ENCODE peak calls at places on chromosome 6, in nine cellular contexts. T is SJSA1, V is uterus, F is AG04450, A is cardiac muscle cell, G is transverse colon, E is astrocyte, M is trophoblast cell, S is gastrocnemius medialis. P is an unnamed sample.

GRCh38 chr6:117547688-117548621 is 54.4 kb downstream of the GOPC start:
- DNase-seq in T (no peak), V (peak; percentile 27), F (no peak), A (peak; percentile 68), G (peak; percentile 57), E (peak; percentile 58), M (no peak), S (peak; percentile 88), P (no peak)

GRCh38 chr6:42093582-42094329 is 43.4 kb downstream of the TAF8 start:
- DNase-seq in T (no peak), V (no peak), F (no peak), A (no peak), G (peak; percentile 50), E (no peak), M (peak; percentile 15), S (no peak), P (peak; percentile 55)

GRCh38 chr6:165571721-165572132 is 91.3 kb downstream of the PDE10A start:
- DNase-seq in T (no peak), V (no peak), F (no peak), A (peak; percentile 42), G (no peak), E (peak; percentile 14), M (peak; percentile 86), S (no peak), P (no peak)

GRCh38 chr6:163777706-163778105 is 363.2 kb downstream of the QKI start:
- DNase-seq in T (no peak), V (no peak), F (no peak), A (no peak), G (no peak), E (no peak), M (no peak), S (no peak), P (no peak)

GRCh38 chr6:163329991-163330390 is 84.5 kb upstream of the QKI start:
- DNase-seq in T (no peak), V (no peak), F (no peak), A (no peak), G (no peak), E (peak; percentile 33), M (no peak), S (no peak), P (no peak)

GRCh38 chr6:22821664-22822320 is 252.4 kb downstream of the HDGFL1 start:
- DNase-seq in T (no peak), V (no peak), F (no peak), A (peak; percentile 48), G (no peak), E (peak; percentile 51), M (no peak), S (no peak), P (no peak)

GRCh38 chr6:157813757-157814455 is 9.1 kb upstream of the SNX9 start:
- DNase-seq in T (peak; percentile 64), V (no peak), F (peak; percentile 13), A (peak; percentile 89), G (no peak), E (peak; percentile 92), M (no peak), S (no peak), P (no peak)

GRCh38 chr6:117495873-117496272 is 13.4 kb downstream of the DCBLD1 start:
- DNase-seq in T (no peak), V (no peak), F (no peak), A (no peak), G (no peak), E (peak; percentile 46), M (no peak), S (no peak), P (no peak)

GRCh38 chr6:37258405-37258704 is 411 bp upstream of the TMEM217 start:
- DNase-seq in T (no peak), V (no peak), F (no peak), A (no peak), G (no peak), E (no peak), M (no peak), S (no peak), P (no peak)

GRCh38 chr6:11496152-11497060 is 41.1 kb upstream of the TMEM170B start:
- DNase-seq in T (peak; percentile 78), V (peak; percentile 64), F (peak; percentile 74), A (peak; percentile 91), G (peak; percentile 74), E (peak; percentile 49), M (peak; percentile 87), S (peak; percentile 25), P (peak; percentile 77)

GRCh38 chr6:89768324-89768723 is 51.3 kb downstream of the MDN1 start:
- DNase-seq in T (no peak), V (no peak), F (no peak), A (no peak), G (no peak), E (no peak), M (no peak), S (no peak), P (no peak)

GRCh38 chr6:154039231-154039842 is at the start of gene OPRM1:
- DNase-seq in T (no peak), V (no peak), F (no peak), A (peak; percentile 44), G (no peak), E (peak; percentile 4), M (peak; percentile 26), S (no peak), P (no peak)

GRCh38 chr6:148422085-148422484 is 79.4 kb downstream of the SASH1 start:
- DNase-seq in T (no peak), V (no peak), F (no peak), A (no peak), G (no peak), E (no peak), M (no peak), S (no peak), P (no peak)

GRCh38 chr6:42179956-42180335 is 6.8 kb downstream of the GUCA1A start:
- DNase-seq in T (no peak), V (no peak), F (no peak), A (no peak), G (no peak), E (no peak), M (no peak), S (no peak), P (no peak)

GRCh38 chr6:195861-196360 is 96.4 kb upstream of the DUSP22 start:
- DNase-seq in T (peak; percentile 30), V (peak; percentile 53), F (no peak), A (peak; percentile 69), G (no peak), E (peak; percentile 20), M (peak; percentile 13), S (peak; percentile 23), P (no peak)

GRCh38 chr6:28710466-28711191 is 184.9 kb downstream of the GPX5 start:
- DNase-seq in T (no peak), V (no peak), F (no peak), A (peak; percentile 52), G (no peak), E (peak; percentile 47), M (peak; percentile 5), S (no peak), P (no peak)
- H3K27me3 ChIP-seq in T (no peaks in the 10 kb centered on the region), V (peaks cover 13% of the 10 kb centered on the region), F (no peaks in the 10 kb centered on the region), A (peaks cover 24% of the 10 kb centered on the region), G (peaks cover 46% of the 10 kb centered on the region), E (peaks cover 3% of the 10 kb centered on the region), M (no peaks in the 10 kb centered on the region), S (peaks cover 9% of the 10 kb centered on the region), P (no peaks in the 10 kb centered on the region)

DNA sequence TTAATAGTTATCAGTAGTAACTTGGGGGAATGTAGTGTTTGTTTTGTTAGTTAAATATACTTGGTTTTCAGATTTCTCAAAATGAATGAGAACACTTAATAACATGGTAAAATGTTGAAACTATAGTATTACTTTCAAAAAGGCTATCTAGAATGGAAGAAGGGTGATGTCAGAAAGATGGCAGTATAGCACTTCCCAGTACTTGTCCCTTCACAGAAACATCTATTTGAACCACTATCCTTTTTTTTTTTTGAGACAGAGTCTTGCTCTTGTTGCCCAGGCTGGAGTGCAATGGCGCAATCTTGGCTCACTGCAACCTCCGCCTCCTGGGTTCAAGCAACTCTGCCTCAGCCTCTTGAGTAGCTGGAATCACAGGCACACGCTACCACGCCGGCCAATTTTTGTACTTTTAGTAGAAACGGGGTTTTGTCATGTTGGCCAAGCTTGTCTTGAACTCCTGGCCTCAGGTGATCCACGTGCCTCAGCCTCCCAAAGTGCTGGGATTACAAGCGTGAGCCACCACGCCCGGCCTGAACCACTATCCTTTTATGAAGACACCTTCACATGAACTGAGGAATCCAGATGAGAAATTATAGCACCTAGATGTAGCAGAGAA is 4.7 kb upstream of the ECHDC1 start:
- DNase-seq in T (no peak), V (no peak), F (no peak), A (no peak), G (no peak), E (no peak), M (no peak), S (no peak), P (no peak)
- H3K27me3 ChIP-seq in T (no peaks in the 10 kb centered on the region), V (no peaks in the 10 kb centered on the region), F (no peaks in the 10 kb centered on the region), A (no peaks in the 10 kb centered on the region), G (no peaks in the 10 kb centered on the region), E (no peaks in the 10 kb centered on the region), M (no peaks in the 10 kb centered on the region), S (no peaks in the 10 kb centered on the region), P (no peaks in the 10 kb centered on the region)

GRCh38 chr6:1606533-1607235 is 3.0 kb upstream of the FOXC1 start:
- DNase-seq in T (no peak), V (no peak), F (no peak), A (no peak), G (no peak), E (no peak), M (peak; percentile 32), S (no peak), P (peak; percentile 27)
- H3K27me3 ChIP-seq in T (no peaks in the 10 kb centered on the region), V (peaks cover 37% of the 10 kb centered on the region), F (peaks cover 54% of the 10 kb centered on the region), A (peaks cover 90% of the 10 kb centered on the region), G (peaks cover 92% of the 10 kb centered on the region), E (peaks cover 73% of the 10 kb centered on the region), M (peaks cover 72% of the 10 kb centered on the region), S (peaks cover 74% of the 10 kb centered on the region), P (no peaks in the 10 kb centered on the region)

GRCh38 chr6:149935668-149936067 is 6.1 kb upstream of the ULBP2 start:
- DNase-seq in T (no peak), V (no peak), F (no peak), A (no peak), G (no peak), E (no peak), M (no peak), S (no peak), P (no peak)

GRCh38 chr6:149936743-149937142 is 5.1 kb upstream of the ULBP2 start:
- DNase-seq in T (no peak), V (no peak), F (no peak), A (no peak), G (no peak), E (no peak), M (no peak), S (no peak), P (no peak)

GRCh38 chr6:149933461-149933860 is 8.4 kb upstream of the ULBP2 start:
- DNase-seq in T (no peak), V (no peak), F (no peak), A (no peak), G (no peak), E (no peak), M (no peak), S (no peak), P (no peak)

GRCh38 chr6:149934249-149935156 is 7.3 kb upstream of the ULBP2 start:
- DNase-seq in T (peak; percentile 59), V (peak; percentile 47), F (peak; percentile 39), A (peak; percentile 78), G (peak; percentile 75), E (peak; percentile 43), M (peak; percentile 95), S (no peak), P (peak; percentile 29)

DNA sequence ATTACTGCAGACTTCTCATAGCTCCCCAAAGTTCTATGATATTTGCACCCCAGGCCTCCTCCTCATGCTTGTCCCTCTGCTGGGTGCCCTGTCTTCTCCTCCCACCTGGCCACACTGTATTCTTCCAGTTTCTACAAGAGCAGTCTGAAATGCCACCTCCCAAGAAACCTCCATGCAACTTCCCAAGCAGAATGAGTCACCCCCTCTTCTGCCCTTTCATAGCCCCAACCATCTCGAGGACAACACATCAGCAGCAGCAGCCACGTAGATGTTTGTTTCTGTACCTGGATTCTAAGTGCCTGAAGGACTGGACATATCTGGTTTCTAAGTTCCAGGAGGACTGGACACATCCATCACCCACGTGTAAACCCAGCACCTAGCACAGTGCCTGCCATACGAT is 6.6 kb upstream of the ULBP2 start:
- DNase-seq in T (no peak), V (no peak), F (no peak), A (no peak), G (no peak), E (no peak), M (no peak), S (no peak), P (no peak)
- H3K27me3 ChIP-seq in T (peaks cover 49% of the 10 kb centered on the region), V (peaks cover 55% of the 10 kb centered on the region), F (peaks cover 61% of the 10 kb centered on the region), A (peaks cover 99% of the 10 kb centered on the region), G (peaks cover 95% of the 10 kb centered on the region), E (peaks cover 78% of the 10 kb centered on the region), M (peaks cover 32% of the 10 kb centered on the region), S (peaks cover 64% of the 10 kb centered on the region), P (no peaks in the 10 kb centered on the region)